ENCODE peak calls at places on chromosomes 4 and X, in ten cellular contexts. T is stimulated activated CD4-positive, alpha-beta T cell treated with anti-CD3 and anti-CD28 coated beads, Interleukin-12 subunit alpha, Interleukin-12 subunit beta, amount 100 ng/mL, for 48 hours; E is foreskin fibroblast; I is epithelial cell of esophagus; U is astrocyte; L is astrocyte of the spinal cord; D is iPS-NIHi11; Q is neural crest cell; B is AG04450; R is GM10248. F is an unnamed sample.

GRCh38 chrX:97315939-97316338 is 432.2 kb downstream of the RPA4 start:
- DNase-seq in T (no peak), R (no peak), U (no peak), Q (no peak), D (no peak), E (no peak), L (no peak), B (no peak), I (no peak), F (no peak)

GRCh38 chr4:148395771-148396170 is 46.4 kb downstream of the NR3C2 start:
- DNase-seq in R (no peak), L (no peak), B (no peak), T (no peak), U (no peak), Q (no peak), E (no peak), D (no peak), I (no peak), F (no peak)

GRCh38 chrX:8504451-8504850 is 39.8 kb downstream of the VCX3B start:
- DNase-seq in E (no peak), L (peak; percentile 76), Q (no peak), U (peak; percentile 93), I (peak; percentile 66), R (no peak), B (no peak), T (no peak), D (no peak), F (no peak)

GRCh38 chr4:95546866-95547707 is 1.7 kb downstream of the UNC5C start:
- DNase-seq in I (no peak), B (no peak), D (no peak), Q (no peak), L (no peak), T (no peak), E (no peak), U (no peak), R (no peak), F (no peak)

GRCh38 chr4:85591361-85592098 is 116.6 kb downstream of the ARHGAP24 start:
- DNase-seq in R (no peak), E (peak; percentile 30), T (no peak), U (no peak), I (peak; percentile 61), B (no peak), Q (no peak), L (no peak), D (no peak), F (no peak)

GRCh38 chrX:115958687-115959359 is 211.7 kb upstream of the AGTR2 start:
- DNase-seq in Q (no peak), I (peak; percentile 19), D (no peak), B (no peak), E (no peak), T (no peak), R (no peak), U (no peak), L (no peak), F (no peak)

GRCh38 chrX:54064564-54064963 is 20.3 kb upstream of the PHF8 start:
- DNase-seq in L (no peak), T (no peak), Q (no peak), I (no peak), D (no peak), B (no peak), E (no peak), U (no peak), R (no peak), F (no peak)

GRCh38 chr4:24118031-24118430 is 228.2 kb upstream of the PPARGC1A start:
- DNase-seq in U (no peak), D (no peak), B (no peak), I (no peak), L (peak; percentile 15), E (no peak), Q (no peak), R (no peak), T (no peak), F (no peak)

GRCh38 chr4:55386073-55386472 is 9.7 kb upstream of the TMEM165 start:
- DNase-seq in Q (no peak), U (peak; percentile 37), D (peak; percentile 64), E (no peak), L (no peak), R (no peak), T (no peak), B (no peak), I (peak; percentile 51), F (no peak)

GRCh38 chrX:78979789-78980464 is 34.7 kb downstream of the P2RY10 start:
- DNase-seq in R (peak; percentile 27), Q (no peak), E (peak; percentile 13), D (no peak), I (no peak), T (no peak), L (peak; percentile 50), B (no peak), U (no peak), F (no peak)

GRCh38 chr4:71466775-71467174 is 128.0 kb downstream of the SLC4A4 start:
- DNase-seq in R (no peak), T (no peak), B (no peak), I (no peak), L (no peak), E (no peak), Q (no peak), D (no peak), U (no peak), F (no peak)

GRCh38 chr4:187125062-187125461 is 401.4 kb upstream of the FAT1 start:
- DNase-seq in L (no peak), Q (no peak), D (no peak), R (no peak), B (no peak), E (no peak), U (no peak), I (no peak), T (no peak), F (no peak)

GRCh38 chrX:2397648-2398340 is 103.0 kb downstream of the DHRSX start:
- DNase-seq in U (peak; percentile 64), I (peak; percentile 59), E (peak; percentile 45), T (no peak), B (no peak), L (peak; percentile 55), D (no peak), R (no peak), Q (no peak), F (no peak)

GRCh38 chr4:161466321-161466720 is 697.5 kb downstream of the FSTL5 start:
- DNase-seq in R (no peak), B (no peak), I (no peak), Q (no peak), D (no peak), T (no peak), E (no peak), U (no peak), L (no peak), F (no peak)

GRCh38 chr4:21879187-21879586 is 69.4 kb downstream of the KCNIP4 start:
- DNase-seq in T (no peak), U (peak; percentile 40), R (no peak), I (no peak), Q (no peak), E (peak; percentile 51), L (peak; percentile 25), D (peak; percentile 47), B (no peak), F (no peak)

GRCh38 chr4:155787113-155787710 is 28.4 kb downstream of the GUCY1B1 start:
- DNase-seq in U (no peak), Q (peak; percentile 5), T (no peak), D (peak; percentile 49), I (peak; percentile 74), R (peak; percentile 53), E (peak; percentile 30), B (no peak), L (peak; percentile 71), F (peak; percentile 8)

GRCh38 chrX:134634691-134635090 is 23.6 kb downstream of the PLAC1 start:
- DNase-seq in E (peak; percentile 52), L (peak; percentile 12), B (no peak), Q (no peak), T (no peak), R (no peak), D (no peak), U (peak; percentile 56), I (peak; percentile 24), F (no peak)

F was measured in T1000.